ENCODE peak calls at places on chromosomes 7 and 10, in four cellular contexts. One of them, this sample, is unnamed.

GRCh38 chr7:28725911-28726310 is 232.2 kb downstream of the TRIL start:
- DNase-seq in transverse colon: no peak
- DNase-seq in fibroblast of lung: peak
- DNase-seq in adrenal gland: no peak
- DNase-seq in this sample: peak

GRCh38 chr7:17988136-17988535 is 39.5 kb downstream of the PRPS1L1 start:
- DNase-seq in transverse colon: no peak
- DNase-seq in fibroblast of lung: no peak
- DNase-seq in adrenal gland: no peak
- DNase-seq in this sample: no peak

GRCh38 chr7:47947355-47947749 is 914 bp downstream of the PKD1L1 start:
- DNase-seq in transverse colon: no peak
- DNase-seq in fibroblast of lung: no peak
- DNase-seq in adrenal gland: no peak
- DNase-seq in this sample: no peak

GRCh38 chr7:1867861-1868260 is 197.8 kb downstream of the ELFN1 start:
- DNase-seq in transverse colon: no peak
- DNase-seq in fibroblast of lung: no peak
- DNase-seq in adrenal gland: no peak
- DNase-seq in this sample: no peak

GRCh38 chr10:35792301-35792700 is 150.2 kb upstream of the FZD8 start:
- DNase-seq in transverse colon: no peak
- DNase-seq in fibroblast of lung: peak
- DNase-seq in adrenal gland: no peak
- DNase-seq in this sample: no peak

GRCh38 chr7:5337047-5337446 is 54.3 kb downstream of the SLC29A4 start:
- DNase-seq in transverse colon: no peak
- DNase-seq in fibroblast of lung: no peak
- DNase-seq in adrenal gland: no peak
- DNase-seq in this sample: no peak

GRCh38 chr7:74092964-74093339 is 9.3 kb downstream of the LIMK1 start:
- DNase-seq in transverse colon: peak
- DNase-seq in fibroblast of lung: peak
- DNase-seq in adrenal gland: peak
- DNase-seq in this sample: peak

GRCh38 chr10:105023706-105024105 is 382.6 kb downstream of the SORCS3 start:
- DNase-seq in transverse colon: no peak
- DNase-seq in fibroblast of lung: peak
- DNase-seq in adrenal gland: no peak
- DNase-seq in this sample: no peak

GRCh38 chr10:91412688-91413087 is 2.5 kb downstream of the HECTD2 start:
- DNase-seq in transverse colon: no peak
- DNase-seq in fibroblast of lung: peak
- DNase-seq in adrenal gland: no peak
- DNase-seq in this sample: no peak
- H3K4me3 ChIP-seq in transverse colon: no peak
- H3K4me3 ChIP-seq in fibroblast of lung: no peak
- H3K4me3 ChIP-seq in adrenal gland: no peak
- H3K4me3 ChIP-seq in this sample: no peak

GRCh38 chr7:110522061-110522750 is 568.7 kb upstream of the LRRN3 start:
- DNase-seq in transverse colon: no peak
- DNase-seq in fibroblast of lung: peak
- DNase-seq in adrenal gland: no peak
- DNase-seq in this sample: no peak

GRCh38 chr7:110521357-110521756 is 569.6 kb upstream of the LRRN3 start:
- DNase-seq in transverse colon: no peak
- DNase-seq in fibroblast of lung: no peak
- DNase-seq in adrenal gland: peak
- DNase-seq in this sample: no peak

GRCh38 chr7:110522751-110523200 is 568.2 kb upstream of the LRRN3 start:
- DNase-seq in transverse colon: no peak
- DNase-seq in fibroblast of lung: peak
- DNase-seq in adrenal gland: no peak
- DNase-seq in this sample: no peak

GRCh38 chr7:110514973-110515372 is 576.0 kb upstream of the LRRN3 start:
- DNase-seq in transverse colon: no peak
- DNase-seq in fibroblast of lung: no peak
- DNase-seq in adrenal gland: no peak
- DNase-seq in this sample: no peak

GRCh38 chr7:110519851-110520250 is 571.1 kb upstream of the LRRN3 start:
- DNase-seq in transverse colon: no peak
- DNase-seq in fibroblast of lung: no peak
- DNase-seq in adrenal gland: no peak
- DNase-seq in this sample: no peak
- TF ChIP-seq CTCF in transverse colon: no peak
- TF ChIP-seq CTCF in fibroblast of lung: no peak
- TF ChIP-seq CTCF in adrenal gland: no peak
- TF ChIP-seq CTCF in this sample: no peak

GRCh38 chr10:100729877-100730738 is 15.3 kb upstream of the PAX2 start:
- DNase-seq in transverse colon: no peak
- DNase-seq in fibroblast of lung: no peak
- DNase-seq in adrenal gland: no peak
- DNase-seq in this sample: no peak
- H3K4me3 ChIP-seq in transverse colon: peak
- H3K4me3 ChIP-seq in fibroblast of lung: no peak
- H3K4me3 ChIP-seq in adrenal gland: no peak
- H3K4me3 ChIP-seq in this sample: no peak

GRCh38 chr7:83276250-83276649 is 113.6 kb upstream of the PCLO start:
- DNase-seq in transverse colon: no peak
- DNase-seq in fibroblast of lung: no peak
- DNase-seq in adrenal gland: no peak
- DNase-seq in this sample: no peak

GRCh38 chr7:83267141-83267631 is 104.5 kb upstream of the PCLO start:
- DNase-seq in transverse colon: no peak
- DNase-seq in fibroblast of lung: peak
- DNase-seq in adrenal gland: no peak
- DNase-seq in this sample: no peak

GRCh38 chr7:83270407-83270806 is 107.7 kb upstream of the PCLO start:
- DNase-seq in transverse colon: no peak
- DNase-seq in fibroblast of lung: no peak
- DNase-seq in adrenal gland: no peak
- DNase-seq in this sample: no peak

GRCh38 chr7:83273699-83274098 is 111.0 kb upstream of the PCLO start:
- DNase-seq in transverse colon: no peak
- DNase-seq in fibroblast of lung: no peak
- DNase-seq in adrenal gland: no peak
- DNase-seq in this sample: no peak

DNA sequence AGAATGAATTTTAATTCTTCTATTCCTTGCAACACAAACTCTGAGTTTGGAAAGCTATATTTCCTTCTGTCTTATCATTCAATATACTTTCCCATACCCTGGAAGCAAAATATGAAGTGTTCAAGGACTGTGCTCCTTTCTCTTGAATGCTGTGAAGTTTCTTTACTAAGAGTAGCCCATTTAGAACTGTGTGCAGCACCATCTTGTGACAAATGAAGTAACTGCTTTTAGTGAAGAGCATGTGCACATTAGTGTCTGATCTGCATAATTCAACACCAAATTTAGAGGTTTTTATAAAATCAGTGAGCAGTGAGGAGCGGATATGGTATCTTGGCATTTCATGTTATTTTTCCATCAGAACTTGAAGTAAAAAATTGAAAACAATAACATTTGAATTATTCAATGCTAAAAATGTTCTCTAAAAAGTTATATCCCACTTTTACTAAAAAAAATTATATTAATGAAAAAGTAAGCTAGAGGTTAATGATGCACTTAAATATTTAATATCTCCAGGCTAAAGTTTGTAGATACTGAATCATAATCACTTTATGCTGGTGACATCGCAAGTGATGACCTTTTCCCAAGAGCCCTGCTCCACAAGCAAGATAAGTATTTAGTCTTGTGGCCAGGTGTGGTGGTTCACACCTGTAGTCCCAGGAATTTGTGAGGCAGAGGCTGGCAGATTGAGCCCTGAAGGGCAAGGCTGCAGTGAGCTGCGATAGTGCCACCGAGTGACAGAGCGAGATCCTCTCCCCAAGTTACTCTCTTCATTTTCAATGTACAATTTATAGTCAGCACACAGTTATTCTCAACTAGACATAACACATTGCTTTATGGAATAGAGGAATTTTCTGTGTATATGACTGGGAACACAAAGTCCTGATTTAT is 108.8 kb upstream of the PCLO start:
- DNase-seq in transverse colon: no peak
- DNase-seq in fibroblast of lung: peak
- DNase-seq in adrenal gland: no peak
- DNase-seq in this sample: peak
- TF ChIP-seq CTCF in transverse colon: peak
- TF ChIP-seq CTCF in fibroblast of lung: peak
- TF ChIP-seq CTCF in adrenal gland: no peak
- TF ChIP-seq CTCF in this sample: peak

GRCh38 chr10:24952146-24952700 is at the start of gene PRTFDC1:
- DNase-seq in transverse colon: peak
- DNase-seq in fibroblast of lung: peak
- DNase-seq in adrenal gland: peak
- DNase-seq in this sample: no peak

GRCh38 chr10:24951201-24952145 is 933 bp downstream of the PRTFDC1 start:
- DNase-seq in transverse colon: peak
- DNase-seq in fibroblast of lung: peak
- DNase-seq in adrenal gland: peak
- DNase-seq in this sample: peak

GRCh38 chr10:24952701-24953349 is 419 bp upstream of the PRTFDC1 start:
- DNase-seq in transverse colon: peak
- DNase-seq in fibroblast of lung: peak
- DNase-seq in adrenal gland: peak
- DNase-seq in this sample: peak

GRCh38 chr10:24949616-24950015 is 2.8 kb downstream of the PRTFDC1 start:
- DNase-seq in transverse colon: no peak
- DNase-seq in fibroblast of lung: no peak
- DNase-seq in adrenal gland: no peak
- DNase-seq in this sample: no peak

GRCh38 chr10:24950439-24950838 is 2.0 kb downstream of the PRTFDC1 start:
- DNase-seq in transverse colon: no peak
- DNase-seq in fibroblast of lung: no peak
- DNase-seq in adrenal gland: no peak
- DNase-seq in this sample: no peak
- H3K4me3 ChIP-seq in transverse colon: no peak
- H3K4me3 ChIP-seq in fibroblast of lung: no peak
- H3K4me3 ChIP-seq in adrenal gland: no peak
- H3K4me3 ChIP-seq in this sample: no peak

GRCh38 chr10:117175215-117175900 is 21.9 kb upstream of the KCNK18 start:
- DNase-seq in transverse colon: peak
- DNase-seq in fibroblast of lung: no peak
- DNase-seq in adrenal gland: peak
- DNase-seq in this sample: no peak
- TF ChIP-seq CTCF in transverse colon: no peak
- TF ChIP-seq CTCF in fibroblast of lung: no peak
- TF ChIP-seq CTCF in adrenal gland: no peak
- TF ChIP-seq CTCF in this sample: no peak

DNA sequence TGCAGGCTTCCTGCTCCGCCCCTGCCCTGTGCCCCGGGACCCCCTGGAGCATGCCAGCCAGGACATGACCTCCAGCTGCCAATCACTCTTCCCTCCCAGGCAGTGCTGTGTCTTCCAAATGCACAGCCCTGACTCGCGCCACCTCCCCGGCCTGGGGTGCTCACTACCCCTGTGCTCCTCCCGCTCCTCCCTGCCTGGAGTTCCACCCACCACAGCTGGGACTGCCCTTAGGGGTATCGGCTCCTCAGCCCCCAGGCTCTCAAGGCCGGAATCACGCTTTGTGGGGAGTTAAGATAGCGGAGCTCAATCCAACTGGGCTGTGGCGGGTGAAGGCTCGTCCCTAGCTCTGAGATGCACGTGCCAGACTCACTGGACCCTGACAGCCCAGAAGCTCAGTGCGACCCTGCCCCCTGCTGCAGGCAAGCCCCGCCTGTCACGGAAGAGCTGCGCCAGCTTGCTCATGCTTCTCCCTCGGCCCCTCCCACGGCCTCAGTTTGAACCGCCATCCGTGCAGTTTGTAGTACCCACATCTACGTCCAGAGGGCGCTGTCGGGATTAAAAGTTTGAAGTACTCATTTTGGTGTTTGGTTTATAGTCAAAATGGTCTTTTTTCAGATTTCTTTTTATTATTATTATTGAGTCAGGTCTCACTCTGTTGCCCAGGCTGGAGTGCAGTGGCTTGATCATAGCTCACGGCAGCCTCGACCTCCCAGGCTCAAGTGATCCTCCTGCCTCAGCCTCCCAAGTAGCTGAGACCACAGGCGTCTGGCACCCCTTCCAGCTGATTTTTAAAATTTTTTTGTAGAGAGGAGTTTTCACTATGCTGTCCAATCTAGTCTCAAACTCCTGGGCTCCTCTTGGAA is 142.5 kb upstream of the TCERG1L start:
- DNase-seq in transverse colon: peak
- DNase-seq in fibroblast of lung: no peak
- DNase-seq in adrenal gland: peak
- DNase-seq in this sample: peak
- H3K4me3 ChIP-seq in transverse colon: peak
- H3K4me3 ChIP-seq in fibroblast of lung: no peak
- H3K4me3 ChIP-seq in adrenal gland: no peak
- H3K4me3 ChIP-seq in this sample: no peak

GRCh38 chr10:60572511-60573194 is 183.0 kb upstream of the ANK3 start:
- DNase-seq in transverse colon: peak
- DNase-seq in fibroblast of lung: peak
- DNase-seq in adrenal gland: no peak
- DNase-seq in this sample: peak
- TF ChIP-seq CTCF in transverse colon: no peak
- TF ChIP-seq CTCF in fibroblast of lung: no peak
- TF ChIP-seq CTCF in adrenal gland: no peak
- TF ChIP-seq CTCF in this sample: no peak

GRCh38 chr10:116395223-116395985 is 32.2 kb upstream of the PNLIPRP3 start:
- DNase-seq in transverse colon: no peak
- DNase-seq in fibroblast of lung: no peak
- DNase-seq in adrenal gland: no peak
- DNase-seq in this sample: no peak
- H3K4me3 ChIP-seq in transverse colon: no peak
- H3K4me3 ChIP-seq in fibroblast of lung: no peak
- H3K4me3 ChIP-seq in adrenal gland: no peak
- H3K4me3 ChIP-seq in this sample: no peak

GRCh38 chr7:155398944-155399343 is 59.0 kb upstream of the EN2 start:
- DNase-seq in transverse colon: no peak
- DNase-seq in fibroblast of lung: no peak
- DNase-seq in adrenal gland: no peak
- DNase-seq in this sample: no peak
- TF ChIP-seq CTCF in transverse colon: no peak
- TF ChIP-seq CTCF in fibroblast of lung: no peak
- TF ChIP-seq CTCF in adrenal gland: no peak
- TF ChIP-seq CTCF in this sample: no peak

This sample was measured in fibroblast of mammary gland.